ENCODE peak calls at places on chromosome 19, in nine cellular contexts. L, N, P, G, V, K, Y, T and H are unnamed samples.

GRCh38 chr19:46308510-46308909 is 11.7 kb downstream of the HIF3A start:
- DNase-seq in L (no peak), N (no peak), P (no peak), G (no peak), V (no peak), K (no peak), Y (no peak), T (no peak), H (no peak)

GRCh38 chr19:7916137-7916907 is 1.7 kb downstream of the TGFBR3L start:
- DNase-seq in L (no peak), N (no peak), P (peak; percentile 64), G (no peak), V (no peak), K (peak; percentile 53), Y (no peak), T (no peak), H (no peak)

GRCh38 chr19:46616631-46617322 is 8.1 kb downstream of the PTGIR start:
- DNase-seq in L (peak; percentile 82), N (no peak), P (peak; percentile 61), G (peak; percentile 65), V (peak; percentile 20), K (no peak), Y (peak; percentile 70), T (peak; percentile 85), H (no peak)

GRCh38 chr19:11792942-11793341 is 5.4 kb upstream of the ZNF491 start:
- DNase-seq in L (no peak), N (no peak), P (no peak), G (no peak), V (no peak), K (no peak), Y (no peak), T (no peak), H (no peak)

GRCh38 chr19:10418281-10419199 is 1.8 kb upstream of the PDE4A start:
- DNase-seq in L (peak; percentile 28), N (no peak), P (no peak), G (no peak), V (no peak), K (peak; percentile 59), Y (no peak), T (no peak), H (no peak)

GRCh38 chr19:13275016-13275722 is 125.0 kb downstream of the IER2 start:
- DNase-seq in L (no peak), N (no peak), P (no peak), G (no peak), V (no peak), K (no peak), Y (no peak), T (no peak), H (no peak)

GRCh38 chr19:35106898-35107540 is 8.6 kb upstream of the FXYD3 start:
- DNase-seq in L (no peak), N (no peak), P (no peak), G (no peak), V (no peak), K (no peak), Y (no peak), T (no peak), H (no peak)

GRCh38 chr19:48751835-48752510 is 468 bp downstream of the FUT1 start:
- DNase-seq in L (no peak), N (no peak), P (no peak), G (no peak), V (no peak), K (no peak), Y (no peak), T (no peak), H (no peak)

GRCh38 chr19:2719910-2720776 is 1.0 kb downstream of the DIRAS1 start:
- DNase-seq in L (peak; percentile 17), N (peak; percentile 60), P (no peak), G (peak; percentile 68), V (peak; percentile 7), K (no peak), Y (no peak), T (peak; percentile 40), H (no peak)

GRCh38 chr19:40806385-40807146 is 7.6 kb downstream of the EGLN2 start:
- DNase-seq in L (peak; percentile 98), N (peak; percentile 92), P (peak; percentile 60), G (peak; percentile 90), V (peak; percentile 96), K (peak; percentile 85), Y (peak; percentile 54), T (peak; percentile 95), H (peak; percentile 84)

GRCh38 chr19:6754136-6754535 is 13.1 kb downstream of the SH2D3A start:
- DNase-seq in L (no peak), N (no peak), P (no peak), G (no peak), V (no peak), K (no peak), Y (no peak), T (no peak), H (no peak)

GRCh38 chr19:16068696-16069259 is 7.5 kb upstream of the TPM4 start:
- DNase-seq in L (no peak), N (no peak), P (no peak), G (no peak), V (no peak), K (no peak), Y (no peak), T (no peak), H (no peak)

GRCh38 chr19:11587973-11588631 is 9.2 kb upstream of the ZNF627 start:
- DNase-seq in L (no peak), N (no peak), P (no peak), G (no peak), V (no peak), K (no peak), Y (no peak), T (no peak), H (no peak)

GRCh38 chr19:48203794-48204628 is 33.5 kb downstream of the ZSWIM9 start:
- DNase-seq in L (peak; percentile 96), N (peak; percentile 95), P (peak; percentile 97), G (peak; percentile 93), V (peak; percentile 96), K (peak; percentile 91), Y (peak; percentile 94), T (peak; percentile 94), H (peak; percentile 92)

DNA sequence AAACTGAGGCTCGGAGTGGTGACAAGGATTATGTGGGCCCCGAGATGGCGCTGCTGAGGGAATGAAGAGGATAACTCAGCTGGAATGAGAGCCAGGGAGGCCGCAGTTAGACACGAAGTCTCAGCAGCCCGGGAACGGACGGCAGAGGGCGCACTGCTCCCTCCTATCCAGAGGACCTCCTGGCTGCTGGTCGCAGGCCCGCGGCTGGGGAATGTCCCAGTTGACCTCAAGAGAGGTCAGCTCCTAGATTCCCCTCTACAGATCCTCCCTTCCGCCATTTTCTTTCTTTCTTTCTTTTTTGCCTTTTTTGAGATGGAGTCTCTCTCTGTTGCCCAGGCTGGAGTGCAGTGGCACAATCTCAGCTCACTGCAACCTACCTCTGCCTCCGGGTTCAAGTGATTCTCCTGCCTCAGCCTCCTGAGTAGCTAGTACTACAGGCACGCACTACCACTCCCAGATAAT is 24.1 kb upstream of the ASPDH start:
- DNase-seq in L (peak; percentile 90), N (peak; percentile 69), P (peak; percentile 62), G (peak; percentile 52), V (peak; percentile 40), K (peak; percentile 42), Y (peak; percentile 43), T (peak; percentile 71), H (peak; percentile 47)
- TF ChIP-seq CTCF in L (peak; percentile 97), N (peak; percentile 72), P (peak; percentile 86), G (peak; percentile 81), V (peak; percentile 86), K (peak; percentile 62), Y (peak; percentile 50), T (peak; percentile 88), H (peak; percentile 53)

DNA sequence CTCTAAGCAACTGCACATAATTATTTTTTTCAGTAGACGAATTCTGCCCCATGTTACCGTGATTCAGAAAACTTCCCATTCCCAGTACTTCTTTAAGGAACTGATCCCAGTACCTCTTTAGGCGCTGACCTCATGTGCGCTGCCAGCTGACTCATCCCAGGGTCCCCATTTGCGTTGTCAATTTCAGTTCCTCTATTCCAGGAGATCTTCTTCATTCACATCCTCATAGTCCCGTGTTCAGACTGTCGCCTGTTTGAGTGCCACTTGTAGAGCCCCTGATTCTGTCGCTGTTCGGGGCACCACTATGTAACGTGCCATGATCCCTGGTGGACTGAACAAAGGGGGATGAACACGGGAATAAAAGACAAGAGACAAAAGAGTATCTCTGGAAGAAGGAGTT is 16.4 kb downstream of the FPR3 start:
- DNase-seq in L (no peak), N (no peak), P (no peak), G (peak; percentile 50), V (no peak), K (no peak), Y (no peak), T (no peak), H (no peak)
- H3K27me3 ChIP-seq in L (no peaks in the 10 kb centered on the region), N (no peaks in the 10 kb centered on the region), P (no peaks in the 10 kb centered on the region), G (no peaks in the 10 kb centered on the region), V (no peaks in the 10 kb centered on the region), K (no peaks in the 10 kb centered on the region), Y (no peaks in the 10 kb centered on the region), T (no peaks in the 10 kb centered on the region), H (no peaks in the 10 kb centered on the region)

DNA sequence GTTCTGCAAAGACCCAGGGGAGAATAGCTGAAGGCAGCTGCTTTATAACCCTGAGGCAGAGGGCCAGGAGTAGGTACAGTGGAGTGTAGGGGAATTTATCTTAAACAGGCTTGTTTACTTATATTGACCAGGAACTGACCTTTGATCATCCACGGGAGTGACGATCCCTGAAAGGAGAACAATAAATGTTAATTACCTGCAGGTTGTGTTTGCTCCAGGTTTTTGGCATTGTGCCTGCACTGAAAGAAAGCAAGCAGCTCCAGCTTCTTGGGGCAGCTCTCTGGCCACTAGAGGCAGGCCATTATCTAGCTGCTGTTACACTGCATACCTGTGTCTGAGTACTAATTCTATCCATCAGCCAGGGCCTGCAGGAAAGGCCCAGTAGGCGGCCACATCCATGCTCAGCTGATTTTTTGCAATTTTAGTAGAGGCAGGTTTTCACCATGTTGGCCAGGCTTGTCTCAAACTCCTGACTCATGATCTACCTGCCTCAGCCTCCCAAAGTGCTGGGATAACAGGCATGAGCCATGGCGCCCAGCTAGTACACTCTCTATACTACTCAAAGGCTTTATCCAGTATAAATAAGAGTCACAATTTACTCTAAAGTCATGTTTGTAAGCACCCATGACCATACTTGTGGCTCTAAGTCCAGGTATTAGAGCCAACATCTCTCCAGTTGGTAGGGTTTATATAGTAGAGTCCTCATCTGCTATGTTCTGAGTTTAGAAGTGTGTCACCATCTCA is 8.5 kb upstream of the ZNF91 start:
- DNase-seq in L (no peak), N (no peak), P (no peak), G (no peak), V (no peak), K (no peak), Y (no peak), T (no peak), H (no peak)
- TF ChIP-seq CTCF in L (no peak), N (no peak), P (no peak), G (no peak), V (no peak), K (no peak), Y (no peak), T (no peak), H (no peak)

GRCh38 chr19:591099-591958 is 1.6 kb downstream of the HCN2 start:
- DNase-seq in L (peak; percentile 29), N (no peak), P (no peak), G (no peak), V (no peak), K (no peak), Y (no peak), T (no peak), H (no peak)
- H3K27me3 ChIP-seq in L (peaks cover 55% of the 10 kb centered on the region), N (peaks cover 43% of the 10 kb centered on the region), P (peaks cover 26% of the 10 kb centered on the region), G (peaks cover 51% of the 10 kb centered on the region), V (peaks cover 52% of the 10 kb centered on the region), K (peaks cover 11% of the 10 kb centered on the region), Y (peaks cover 9% of the 10 kb centered on the region), T (peaks cover 24% of the 10 kb centered on the region), H (peaks cover 16% of the 10 kb centered on the region)